ENCODE peak calls at places on chromosomes 13 and 19, in six cellular contexts. X is germinal center; S is mucosa of descending colon; R is bronchial epithelial cell; Z is stimulated activated CD4-positive, alpha-beta T cell treated with anti-CD3 and anti-CD28 coated beads, Interleukin-12 subunit alpha, Interleukin-12 subunit beta, amount 100 ng/mL, for 4 hours; H is activated naive CD8-positive, alpha-beta T cell treated with anti-CD3 and anti-CD28 coated beads, Interleukin-2, amount 50 U/mL, for 24 hours. L is an unnamed sample.

GRCh38 chr13:75437582-75438318 is 44.2 kb downstream of the TBC1D4 start:
- DNase-seq in Z (no peak), X (no peak), R (no peak), S (no peak), H (no peak), L (no peak)

GRCh38 chr13:24196593-24197197 is 36.2 kb downstream of the SPATA13 start:
- DNase-seq in H (no peak), Z (no peak), R (no peak), S (no peak), X (no peak), L (no peak)

GRCh38 chr13:101917833-101918755 is 465.6 kb downstream of the ITGBL1 start:
- DNase-seq in R (no peak), X (no peak), S (no peak), Z (no peak), H (no peak), L (no peak)

GRCh38 chr19:50658438-50659317 is 9.4 kb downstream of the C19orf81 start:
- DNase-seq in H (peak), S (peak), Z (peak), R (no peak), X (peak), L (peak)

GRCh38 chr13:43307921-43308433 is 284.6 kb downstream of the DNAJC15 start:
- DNase-seq in H (no peak), X (peak), Z (no peak), R (peak), S (peak), L (peak)

GRCh38 chr19:1411255-1412191 is 4.1 kb downstream of the DAZAP1 start:
- DNase-seq in Z (no peak), R (no peak), X (no peak), S (peak), H (peak), L (no peak)

GRCh38 chr13:36758345-36758744 is 60.7 kb upstream of the RFXAP start:
- DNase-seq in H (no peak), X (no peak), S (no peak), R (no peak), Z (no peak), L (peak)

GRCh38 chr13:32530841-32531253 is 7.7 kb downstream of the N4BP2L2 start:
- DNase-seq in X (no peak), R (no peak), Z (no peak), H (no peak), S (no peak), L (no peak)

GRCh38 chr13:80074143-80074752 is 266.7 kb downstream of the SPRY2 start:
- DNase-seq in Z (no peak), S (no peak), X (no peak), R (no peak), H (no peak), L (no peak)

GRCh38 chr13:100069278-100069677 is 19.6 kb upstream of the PCCA start:
- DNase-seq in H (no peak), Z (no peak), X (no peak), S (no peak), R (peak), L (no peak)

GRCh38 chr13:30111810-30112209 is 195.5 kb downstream of the KATNAL1 start:
- DNase-seq in Z (no peak), S (no peak), H (peak), X (peak), R (no peak), L (no peak)

GRCh38 chr13:27131906-27132305 is 39.7 kb downstream of the USP12 start:
- DNase-seq in S (no peak), X (no peak), R (peak), H (no peak), Z (no peak), L (no peak)